ENCODE peak calls at places on chromosome 17, in five cellular contexts. A is GM12878, J is HCT116, L is H1, Z is HepG2. S is an unnamed sample.

GRCh38 chr17:71117461-71117860 is 948.1 kb downstream of the KCNJ2 start:
- DNase-seq in L (no peak), Z (no peak), A (no peak), J (no peak), S (no peak)

GRCh38 chr17:68867759-68868516 is 87.3 kb downstream of the ABCA8 start:
- DNase-seq in L (no peak), J (no peak), Z (no peak), A (no peak), S (no peak)

GRCh38 chr17:35312790-35313711 is 60.4 kb downstream of the SLFN11 start:
- DNase-seq in A (peak; percentile 43), Z (peak; percentile 43), J (peak; percentile 37), L (peak; percentile 80), S (peak; percentile 56)

GRCh38 chr17:32517982-32518381 is 31.2 kb downstream of the CDK5R1 start:
- DNase-seq in A (no peak), Z (no peak), L (no peak), J (no peak), S (no peak)

GRCh38 chr17:82134101-82134500 is 36.1 kb upstream of the FASN start:
- DNase-seq in L (no peak), Z (no peak), J (no peak), A (no peak), S (no peak)

GRCh38 chr17:71208111-71208704 is 912.6 kb upstream of the SOX9 start:
- DNase-seq in A (no peak), Z (no peak), L (no peak), J (no peak), S (no peak)

GRCh38 chr17:6752068-6752909 is 3.6 kb upstream of the XAF1 start:
- DNase-seq in Z (peak; percentile 81), A (no peak), J (no peak), L (no peak), S (no peak)

GRCh38 chr17:49994085-49995054 is 654 bp downstream of the DLX3 start:
- DNase-seq in J (no peak), A (no peak), Z (no peak), L (peak; percentile 80), S (no peak)

GRCh38 chr17:28204751-28205150 is 114.2 kb upstream of the TMEM97 start:
- DNase-seq in L (no peak), J (no peak), A (no peak), Z (no peak), S (no peak)

GRCh38 chr17:38352245-38353083 is 820 bp downstream of the SOCS7 start:
- DNase-seq in A (no peak), J (no peak), Z (no peak), L (peak; percentile 66), S (no peak)

GRCh38 chr17:65557349-65558310 is 3.8 kb downstream of the AXIN2 start:
- DNase-seq in L (no peak), Z (peak; percentile 99), A (no peak), J (peak; percentile 88), S (no peak)
- H3K9ac ChIP-seq in L (no peak overlapping the region), Z (no peak overlapping the region), A (no peak overlapping the region), J (no peak overlapping the region), S (peak overlapping the region; percentile 95)

DNA sequence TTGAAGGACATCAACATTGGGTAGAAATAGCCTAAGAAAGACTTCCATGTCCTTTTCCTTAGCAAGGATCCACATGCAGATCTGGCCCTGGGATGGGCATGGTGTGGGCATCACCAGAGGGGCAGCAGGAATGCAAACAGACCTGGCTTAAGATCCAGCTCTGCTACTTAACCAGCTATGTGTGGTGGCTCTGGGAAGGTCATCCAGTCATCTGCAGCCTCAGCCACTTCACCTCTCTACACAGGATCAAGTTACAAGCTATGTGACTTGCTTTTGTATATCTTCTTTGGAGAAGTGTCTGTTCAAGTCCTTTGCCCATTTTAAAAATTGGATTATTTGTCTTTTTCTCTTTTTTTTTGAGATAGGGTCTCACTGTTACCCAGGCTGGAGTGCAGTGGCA is 13.5 kb upstream of the ADORA2B start:
- DNase-seq in J (no peak), L (no peak), A (no peak), Z (no peak), S (no peak)
- TF ChIP-seq ZNF274 in J (no peak), L (no peak), A (no peak), Z (no peak), S (no peak)

GRCh38 chr17:45228985-45229517 is 7.4 kb downstream of the FMNL1 start:
- DNase-seq in L (no peak), A (peak; percentile 68), J (no peak), Z (peak; percentile 56), S (no peak)
- H3K9ac ChIP-seq in L (no peak overlapping the region), A (peak overlapping the region; percentile 92), J (peak overlapping the region; percentile 26), Z (peak overlapping the region; percentile 20), S (peak overlapping the region; percentile 54)

GRCh38 chr17:61927211-61928100 is at the start of gene INTS2:
- DNase-seq in J (peak; percentile 96), Z (peak; percentile 92), A (peak; percentile 83), L (peak; percentile 97), S (peak; percentile 74)
- TF ChIP-seq ZNF274 in J (no peak), Z (peak; percentile 88), A (no peak), L (no peak), S (no peak)